ENCODE peak calls at places on chromosomes 12 and 14, in seven cellular contexts. One of them, this sample, is unnamed.

GRCh38 chr14:69685716-69686115 is 74.3 kb downstream of the SUSD6 start:
- DNase-seq in AG04450: no peak
- DNase-seq in lower lobe of right lung: peak; percentile 84
- DNase-seq in adipocyte: peak; percentile 51
- DNase-seq in RWPE2: no peak
- DNase-seq in upper lobe of right lung: peak; percentile 89
- DNase-seq in effector memory CD4-positive, alpha-beta T cell: no peak
- DNase-seq in this sample: peak; percentile 82

GRCh38 chr12:88298761-88299242 is 156.7 kb downstream of the TMTC3 start:
- DNase-seq in upper lobe of right lung: no peak
- DNase-seq in lower lobe of right lung: no peak
- DNase-seq in AG04450: no peak
- DNase-seq in adipocyte: peak; percentile 41
- DNase-seq in RWPE2: no peak
- DNase-seq in effector memory CD4-positive, alpha-beta T cell: no peak
- DNase-seq in this sample: peak; percentile 27

GRCh38 chr12:111137968-111138367 is 217.6 kb upstream of the MYL2 start:
- DNase-seq in upper lobe of right lung: no peak
- DNase-seq in AG04450: no peak
- DNase-seq in RWPE2: no peak
- DNase-seq in lower lobe of right lung: no peak
- DNase-seq in adipocyte: no peak
- DNase-seq in effector memory CD4-positive, alpha-beta T cell: no peak
- DNase-seq in this sample: no peak

GRCh38 chr12:51082561-51083139 is 746 bp downstream of the CSRNP2 start:
- DNase-seq in effector memory CD4-positive, alpha-beta T cell: no peak
- DNase-seq in upper lobe of right lung: no peak
- DNase-seq in adipocyte: peak; percentile 69
- DNase-seq in RWPE2: no peak
- DNase-seq in lower lobe of right lung: no peak
- DNase-seq in AG04450: no peak
- DNase-seq in this sample: no peak

GRCh38 chr12:57740656-57741412 is 2.3 kb upstream of the AGAP2 start:
- DNase-seq in effector memory CD4-positive, alpha-beta T cell: peak; percentile 74
- DNase-seq in upper lobe of right lung: no peak
- DNase-seq in lower lobe of right lung: peak; percentile 62
- DNase-seq in AG04450: no peak
- DNase-seq in adipocyte: no peak
- DNase-seq in RWPE2: no peak
- DNase-seq in this sample: no peak

GRCh38 chr12:57211791-57212700 is 4.5 kb upstream of the NXPH4 start:
- DNase-seq in lower lobe of right lung: no peak
- DNase-seq in adipocyte: no peak
- DNase-seq in AG04450: no peak
- DNase-seq in effector memory CD4-positive, alpha-beta T cell: no peak
- DNase-seq in RWPE2: no peak
- DNase-seq in upper lobe of right lung: no peak
- DNase-seq in this sample: no peak

GRCh38 chr12:2689879-2690278 is 104.9 kb upstream of the FKBP4 start:
- DNase-seq in AG04450: no peak
- DNase-seq in adipocyte: no peak
- DNase-seq in RWPE2: no peak
- DNase-seq in lower lobe of right lung: no peak
- DNase-seq in effector memory CD4-positive, alpha-beta T cell: no peak
- DNase-seq in upper lobe of right lung: no peak
- DNase-seq in this sample: no peak

GRCh38 chr12:66804555-66804954 is 125.7 kb upstream of the GRIP1 start:
- DNase-seq in adipocyte: no peak
- DNase-seq in upper lobe of right lung: no peak
- DNase-seq in lower lobe of right lung: no peak
- DNase-seq in AG04450: no peak
- DNase-seq in effector memory CD4-positive, alpha-beta T cell: no peak
- DNase-seq in RWPE2: no peak
- DNase-seq in this sample: no peak

GRCh38 chr14:71371711-71372396 is 464.6 kb downstream of the PCNX1 start:
- DNase-seq in upper lobe of right lung: no peak
- DNase-seq in adipocyte: peak; percentile 36
- DNase-seq in effector memory CD4-positive, alpha-beta T cell: no peak
- DNase-seq in AG04450: no peak
- DNase-seq in RWPE2: no peak
- DNase-seq in lower lobe of right lung: no peak
- DNase-seq in this sample: no peak

GRCh38 chr14:51540364-51540763 is 111.3 kb upstream of the FRMD6 start:
- DNase-seq in AG04450: no peak
- DNase-seq in RWPE2: no peak
- DNase-seq in effector memory CD4-positive, alpha-beta T cell: no peak
- DNase-seq in adipocyte: no peak
- DNase-seq in lower lobe of right lung: no peak
- DNase-seq in upper lobe of right lung: no peak
- DNase-seq in this sample: no peak

GRCh38 chr14:29085546-29085945 is 319.0 kb downstream of the FOXG1 start:
- DNase-seq in effector memory CD4-positive, alpha-beta T cell: no peak
- DNase-seq in RWPE2: no peak
- DNase-seq in AG04450: no peak
- DNase-seq in upper lobe of right lung: no peak
- DNase-seq in adipocyte: no peak
- DNase-seq in lower lobe of right lung: no peak
- DNase-seq in this sample: no peak

GRCh38 chr12:95440401-95440800 is 33.6 kb upstream of the METAP2 start:
- DNase-seq in upper lobe of right lung: no peak
- DNase-seq in adipocyte: peak; percentile 25
- DNase-seq in AG04450: no peak
- DNase-seq in effector memory CD4-positive, alpha-beta T cell: no peak
- DNase-seq in RWPE2: no peak
- DNase-seq in lower lobe of right lung: no peak
- DNase-seq in this sample: no peak

GRCh38 chr12:52203126-52203921 is 11.5 kb upstream of the KRT80 start:
- DNase-seq in AG04450: no peak
- DNase-seq in adipocyte: no peak
- DNase-seq in upper lobe of right lung: peak; percentile 73
- DNase-seq in lower lobe of right lung: peak; percentile 76
- DNase-seq in effector memory CD4-positive, alpha-beta T cell: no peak
- DNase-seq in RWPE2: peak; percentile 61
- DNase-seq in this sample: peak; percentile 36

GRCh38 chr14:74314576-74314975 is 11.8 kb upstream of the ABCD4 start:
- DNase-seq in RWPE2: no peak
- DNase-seq in AG04450: no peak
- DNase-seq in upper lobe of right lung: no peak
- DNase-seq in lower lobe of right lung: no peak
- DNase-seq in effector memory CD4-positive, alpha-beta T cell: no peak
- DNase-seq in adipocyte: peak; percentile 66
- DNase-seq in this sample: no peak

DNA sequence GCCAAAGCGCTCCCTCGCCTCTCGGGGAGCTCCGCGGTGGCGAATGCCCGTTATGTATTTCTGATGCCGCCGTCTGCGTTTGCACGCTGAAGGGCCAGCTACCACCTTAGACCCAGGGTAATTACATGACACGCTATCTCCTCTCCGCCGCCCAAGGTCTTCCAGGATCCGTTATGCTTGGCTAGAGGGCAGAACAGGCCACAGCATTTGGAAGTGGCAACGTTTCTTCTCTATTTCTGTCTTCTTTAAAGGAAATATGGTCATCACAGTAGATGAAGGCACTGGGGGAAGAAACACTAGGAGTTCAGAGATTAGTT is 854 bp upstream of the MDGA2 start:
- DNase-seq in upper lobe of right lung: no peak
- DNase-seq in lower lobe of right lung: no peak
- DNase-seq in RWPE2: no peak
- DNase-seq in adipocyte: no peak
- DNase-seq in effector memory CD4-positive, alpha-beta T cell: no peak
- DNase-seq in AG04450: no peak
- DNase-seq in this sample: no peak
- H3K9me3 ChIP-seq in upper lobe of right lung: no peaks in the 10 kb centered on the region
- H3K9me3 ChIP-seq in lower lobe of right lung: no peaks in the 10 kb centered on the region
- H3K9me3 ChIP-seq in RWPE2: peaks cover 2% of the 10 kb centered on the region
- H3K9me3 ChIP-seq in adipocyte: no peaks in the 10 kb centered on the region
- H3K9me3 ChIP-seq in effector memory CD4-positive, alpha-beta T cell: no peaks in the 10 kb centered on the region
- H3K9me3 ChIP-seq in AG04450: peaks cover 13% of the 10 kb centered on the region
- H3K9me3 ChIP-seq in this sample: no peaks in the 10 kb centered on the region

GRCh38 chr14:53310412-53310811 is 157.3 kb upstream of the DDHD1 start:
- DNase-seq in lower lobe of right lung: no peak
- DNase-seq in AG04450: no peak
- DNase-seq in RWPE2: no peak
- DNase-seq in effector memory CD4-positive, alpha-beta T cell: no peak
- DNase-seq in upper lobe of right lung: no peak
- DNase-seq in adipocyte: no peak
- DNase-seq in this sample: no peak
- H3K9me3 ChIP-seq in lower lobe of right lung: no peaks in the 10 kb centered on the region
- H3K9me3 ChIP-seq in AG04450: no peaks in the 10 kb centered on the region
- H3K9me3 ChIP-seq in RWPE2: no peaks in the 10 kb centered on the region
- H3K9me3 ChIP-seq in effector memory CD4-positive, alpha-beta T cell: no peaks in the 10 kb centered on the region
- H3K9me3 ChIP-seq in upper lobe of right lung: no peaks in the 10 kb centered on the region
- H3K9me3 ChIP-seq in adipocyte: no peaks in the 10 kb centered on the region
- H3K9me3 ChIP-seq in this sample: no peaks in the 10 kb centered on the region

GRCh38 chr14:40269436-40269835 is 837.2 kb upstream of the FBXO33 start:
- DNase-seq in effector memory CD4-positive, alpha-beta T cell: no peak
- DNase-seq in lower lobe of right lung: no peak
- DNase-seq in upper lobe of right lung: no peak
- DNase-seq in RWPE2: no peak
- DNase-seq in AG04450: no peak
- DNase-seq in adipocyte: no peak
- DNase-seq in this sample: no peak
- H3K9me3 ChIP-seq in effector memory CD4-positive, alpha-beta T cell: no peaks in the 10 kb centered on the region
- H3K9me3 ChIP-seq in lower lobe of right lung: no peaks in the 10 kb centered on the region
- H3K9me3 ChIP-seq in upper lobe of right lung: no peaks in the 10 kb centered on the region
- H3K9me3 ChIP-seq in RWPE2: no peaks in the 10 kb centered on the region
- H3K9me3 ChIP-seq in AG04450: peaks cover 2% of the 10 kb centered on the region
- H3K9me3 ChIP-seq in adipocyte: no peaks in the 10 kb centered on the region
- H3K9me3 ChIP-seq in this sample: peaks cover 8% of the 10 kb centered on the region

DNA sequence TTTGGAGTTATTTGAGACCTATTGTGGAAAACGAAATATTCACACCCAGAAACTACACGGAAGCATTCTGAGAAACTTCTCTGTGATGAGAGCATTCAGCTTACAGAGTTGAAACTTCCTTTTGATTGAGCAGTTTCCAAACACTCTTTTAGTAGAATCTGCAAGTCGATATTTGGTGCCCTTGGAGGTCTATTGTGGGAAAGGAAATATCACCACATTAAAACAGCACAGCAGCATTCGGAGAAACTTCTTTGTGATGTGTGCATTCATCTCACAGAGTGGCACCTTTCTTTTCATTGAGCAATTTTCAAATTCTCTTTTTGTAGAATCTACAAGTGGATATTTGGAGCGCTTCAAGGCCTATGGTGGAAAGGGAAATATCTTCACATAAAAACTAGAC is 595.7 kb upstream of the ALG10B start:
- DNase-seq in RWPE2: no peak
- DNase-seq in AG04450: no peak
- DNase-seq in upper lobe of right lung: no peak
- DNase-seq in adipocyte: no peak
- DNase-seq in effector memory CD4-positive, alpha-beta T cell: no peak
- DNase-seq in lower lobe of right lung: no peak
- DNase-seq in this sample: no peak
- H3K9me3 ChIP-seq in RWPE2: peaks cover 2% of the 10 kb centered on the region
- H3K9me3 ChIP-seq in AG04450: no peaks in the 10 kb centered on the region
- H3K9me3 ChIP-seq in upper lobe of right lung: peaks cover 5% of the 10 kb centered on the region
- H3K9me3 ChIP-seq in adipocyte: peaks cover 18% of the 10 kb centered on the region
- H3K9me3 ChIP-seq in effector memory CD4-positive, alpha-beta T cell: no peaks in the 10 kb centered on the region
- H3K9me3 ChIP-seq in lower lobe of right lung: peaks cover 9% of the 10 kb centered on the region
- H3K9me3 ChIP-seq in this sample: no peaks in the 10 kb centered on the region

GRCh38 chr12:133046698-133047097 is 9.4 kb downstream of the ZNF84 start:
- DNase-seq in RWPE2: no peak
- DNase-seq in effector memory CD4-positive, alpha-beta T cell: no peak
- DNase-seq in AG04450: no peak
- DNase-seq in upper lobe of right lung: no peak
- DNase-seq in adipocyte: no peak
- DNase-seq in lower lobe of right lung: no peak
- DNase-seq in this sample: no peak
- H3K9me3 ChIP-seq in RWPE2: peaks cover 48% of the 10 kb centered on the region
- H3K9me3 ChIP-seq in effector memory CD4-positive, alpha-beta T cell: peaks cover 78% of the 10 kb centered on the region
- H3K9me3 ChIP-seq in AG04450: peaks cover 73% of the 10 kb centered on the region
- H3K9me3 ChIP-seq in upper lobe of right lung: peaks cover 95% of the 10 kb centered on the region
- H3K9me3 ChIP-seq in adipocyte: peaks cover 98% of the 10 kb centered on the region
- H3K9me3 ChIP-seq in lower lobe of right lung: peaks cover 98% of the 10 kb centered on the region
- H3K9me3 ChIP-seq in this sample: peaks cover 100% of the 10 kb centered on the region

GRCh38 chr14:23627961-23628360 is 8.2 kb upstream of the DHRS2 start:
- DNase-seq in upper lobe of right lung: no peak
- DNase-seq in RWPE2: no peak
- DNase-seq in adipocyte: peak; percentile 30
- DNase-seq in lower lobe of right lung: no peak
- DNase-seq in effector memory CD4-positive, alpha-beta T cell: no peak
- DNase-seq in AG04450: no peak
- DNase-seq in this sample: no peak
- H3K9me3 ChIP-seq in upper lobe of right lung: no peaks in the 10 kb centered on the region
- H3K9me3 ChIP-seq in RWPE2: peaks cover 12% of the 10 kb centered on the region
- H3K9me3 ChIP-seq in adipocyte: peaks cover 28% of the 10 kb centered on the region
- H3K9me3 ChIP-seq in lower lobe of right lung: no peaks in the 10 kb centered on the region
- H3K9me3 ChIP-seq in effector memory CD4-positive, alpha-beta T cell: no peaks in the 10 kb centered on the region
- H3K9me3 ChIP-seq in AG04450: peaks cover 5% of the 10 kb centered on the region
- H3K9me3 ChIP-seq in this sample: peaks cover 8% of the 10 kb centered on the region